ENCODE peak calls at places on chromosomes 1 and 21, in four cellular contexts. One of them, this sample, is unnamed.

GRCh38 chr1:243343970-243344749 is 88.3 kb downstream of the SDCCAG8 start:
- DNase-seq in HL-60: peak
- DNase-seq in K562: peak
- DNase-seq in GM12878: peak
- DNase-seq in this sample: no peak

GRCh38 chr21:42364304-42364865 is 1.9 kb downstream of the TFF1 start:
- DNase-seq in HL-60: no peak
- DNase-seq in K562: no peak
- DNase-seq in GM12878: no peak
- DNase-seq in this sample: no peak

GRCh38 chr1:113675299-113675698 is 84.0 kb downstream of the PHTF1 start:
- DNase-seq in HL-60: no peak
- DNase-seq in K562: no peak
- DNase-seq in GM12878: no peak
- DNase-seq in this sample: no peak

GRCh38 chr1:38038836-38039235 is 7.8 kb downstream of the POU3F1 start:
- DNase-seq in HL-60: no peak
- DNase-seq in K562: no peak
- DNase-seq in GM12878: no peak
- DNase-seq in this sample: no peak

GRCh38 chr21:18549214-18549905 is 145.8 kb upstream of the TMPRSS15 start:
- DNase-seq in HL-60: no peak
- DNase-seq in K562: no peak
- DNase-seq in GM12878: no peak
- DNase-seq in this sample: no peak

GRCh38 chr1:53696990-53697389 is 42.0 kb downstream of the GLIS1 start:
- DNase-seq in HL-60: no peak
- DNase-seq in K562: no peak
- DNase-seq in GM12878: no peak
- DNase-seq in this sample: no peak

GRCh38 chr21:45868086-45868485 is 113.5 kb upstream of the COL6A1 start:
- DNase-seq in HL-60: no peak
- DNase-seq in K562: no peak
- DNase-seq in GM12878: no peak
- DNase-seq in this sample: no peak

GRCh38 chr1:99728494-99729235 is 37.8 kb downstream of the FRRS1 start:
- DNase-seq in HL-60: peak
- DNase-seq in K562: peak
- DNase-seq in GM12878: no peak
- DNase-seq in this sample: no peak

GRCh38 chr1:165943198-165943597 is 115.8 kb downstream of the UCK2 start:
- DNase-seq in HL-60: no peak
- DNase-seq in K562: no peak
- DNase-seq in GM12878: no peak
- DNase-seq in this sample: peak

GRCh38 chr1:16418823-16419425 is 18.3 kb downstream of the SPATA21 start:
- DNase-seq in HL-60: no peak
- DNase-seq in K562: no peak
- DNase-seq in GM12878: no peak
- DNase-seq in this sample: no peak

GRCh38 chr1:169584483-169585144 is 1.7 kb downstream of the F5 start:
- DNase-seq in HL-60: no peak
- DNase-seq in K562: no peak
- DNase-seq in GM12878: no peak
- DNase-seq in this sample: no peak

GRCh38 chr21:17925900-17926299 is 106.7 kb upstream of the C21orf91 start:
- DNase-seq in HL-60: no peak
- DNase-seq in K562: no peak
- DNase-seq in GM12878: no peak
- DNase-seq in this sample: no peak

GRCh38 chr1:62325076-62325475 is 5.8 kb upstream of the KANK4 start:
- DNase-seq in HL-60: no peak
- DNase-seq in K562: no peak
- DNase-seq in GM12878: no peak
- DNase-seq in this sample: no peak

GRCh38 chr1:85607126-85607912 is 26.8 kb downstream of the CCN1 start:
- DNase-seq in HL-60: no peak
- DNase-seq in K562: no peak
- DNase-seq in GM12878: no peak
- DNase-seq in this sample: no peak

GRCh38 chr1:16172964-16173446 is 17.1 kb upstream of the EPHA2 start:
- DNase-seq in HL-60: no peak
- DNase-seq in K562: peak
- DNase-seq in GM12878: no peak
- DNase-seq in this sample: no peak

GRCh38 chr1:169941982-169942830 is 48.5 kb upstream of the SCYL3 start:
- DNase-seq in HL-60: no peak
- DNase-seq in K562: no peak
- DNase-seq in GM12878: no peak
- DNase-seq in this sample: no peak

GRCh38 chr1:58047265-58047858 is 499.2 kb downstream of the OMA1 start:
- DNase-seq in HL-60: peak
- DNase-seq in K562: peak
- DNase-seq in GM12878: no peak
- DNase-seq in this sample: peak

GRCh38 chr1:76075188-76075489 is 593 bp downstream of the ST6GALNAC3 start:
- DNase-seq in HL-60: no peak
- DNase-seq in K562: no peak
- DNase-seq in GM12878: no peak
- DNase-seq in this sample: no peak

GRCh38 chr1:56248138-56248537 is 331.2 kb downstream of the PLPP3 start:
- DNase-seq in HL-60: no peak
- DNase-seq in K562: no peak
- DNase-seq in GM12878: no peak
- DNase-seq in this sample: no peak

GRCh38 chr1:12173631-12174121 is 6.9 kb downstream of the TNFRSF1B start:
- DNase-seq in HL-60: peak
- DNase-seq in K562: peak
- DNase-seq in GM12878: no peak
- DNase-seq in this sample: no peak

GRCh38 chr1:87826639-87827345 is 498.1 kb downstream of the LMO4 start:
- DNase-seq in HL-60: peak
- DNase-seq in K562: peak
- DNase-seq in GM12878: peak
- DNase-seq in this sample: no peak

GRCh38 chr1:205424881-205425635 is 3.2 kb upstream of the LEMD1 start:
- DNase-seq in HL-60: no peak
- DNase-seq in K562: no peak
- DNase-seq in GM12878: no peak
- DNase-seq in this sample: no peak

GRCh38 chr1:204530932-204531331 is 14.7 kb downstream of the MDM4 start:
- DNase-seq in HL-60: no peak
- DNase-seq in K562: no peak
- DNase-seq in GM12878: peak
- DNase-seq in this sample: no peak

GRCh38 chr1:246295968-246296367 is 211.1 kb downstream of the SMYD3 start:
- DNase-seq in HL-60: no peak
- DNase-seq in K562: no peak
- DNase-seq in GM12878: no peak
- DNase-seq in this sample: no peak

GRCh38 chr21:20997633-20998455 is at the start of gene NCAM2:
- DNase-seq in HL-60: peak
- DNase-seq in K562: peak
- DNase-seq in GM12878: no peak
- DNase-seq in this sample: peak

GRCh38 chr21:27572681-27573080 is 605.8 kb upstream of the ADAMTS5 start:
- DNase-seq in HL-60: no peak
- DNase-seq in K562: no peak
- DNase-seq in GM12878: no peak
- DNase-seq in this sample: no peak

GRCh38 chr1:201585901-201586300 is 47.0 kb downstream of the NAV1 start:
- DNase-seq in HL-60: no peak
- DNase-seq in K562: no peak
- DNase-seq in GM12878: no peak
- DNase-seq in this sample: no peak

GRCh38 chr21:35051287-35051818 is 2.3 kb upstream of the RUNX1 start:
- DNase-seq in HL-60: peak
- DNase-seq in K562: peak
- DNase-seq in GM12878: no peak
- DNase-seq in this sample: peak
- TF ChIP-seq SPI1 in HL-60: peak
- TF ChIP-seq SPI1 in K562: no peak
- TF ChIP-seq SPI1 in GM12878: no peak
- TF ChIP-seq SPI1 in this sample: no peak

GRCh38 chr1:231338270-231339128 is at the start of gene SPRTN:
- DNase-seq in HL-60: no peak
- DNase-seq in K562: peak
- DNase-seq in GM12878: no peak
- DNase-seq in this sample: peak
- TF ChIP-seq SPI1 in HL-60: no peak
- TF ChIP-seq SPI1 in K562: no peak
- TF ChIP-seq SPI1 in GM12878: no peak
- TF ChIP-seq SPI1 in this sample: no peak

GRCh38 chr1:69835924-69836323 is 268.2 kb downstream of the LRRC7 start:
- DNase-seq in HL-60: no peak
- DNase-seq in K562: no peak
- DNase-seq in GM12878: no peak
- DNase-seq in this sample: no peak

DNA sequence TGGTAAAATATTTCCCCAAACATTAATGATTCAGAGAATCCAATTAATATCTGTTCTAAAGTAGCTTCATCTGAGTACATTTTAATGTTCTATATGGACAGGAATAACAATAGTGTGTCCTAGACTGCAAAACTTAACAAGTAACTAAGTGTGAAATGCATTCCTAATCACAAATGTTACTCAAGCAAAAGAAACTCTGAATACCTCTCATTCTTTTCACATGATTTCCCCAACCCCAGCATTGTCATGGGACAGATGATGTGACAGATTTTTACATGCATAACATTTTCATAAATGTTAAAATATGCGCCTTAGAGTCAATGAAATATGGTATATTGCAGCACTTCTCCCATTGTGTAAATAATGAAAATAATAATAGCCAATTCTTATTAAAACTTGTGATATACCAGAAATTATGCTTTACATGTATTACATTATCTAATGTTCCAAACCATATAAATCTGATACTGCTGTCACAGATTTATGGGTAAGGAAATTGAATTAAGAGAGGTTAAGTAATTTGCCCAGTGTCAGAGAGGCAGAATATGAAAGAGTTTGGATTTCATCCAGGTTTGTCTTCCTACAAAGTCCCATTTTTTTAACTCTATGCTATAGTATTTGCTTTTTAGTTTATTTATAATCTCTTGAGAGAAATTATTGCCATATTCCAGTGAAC is 269.4 kb downstream of the LRRC7 start:
- DNase-seq in HL-60: no peak
- DNase-seq in K562: no peak
- DNase-seq in GM12878: no peak
- DNase-seq in this sample: no peak
- TF ChIP-seq SPI1 in HL-60: no peak
- TF ChIP-seq SPI1 in K562: no peak
- TF ChIP-seq SPI1 in GM12878: no peak
- TF ChIP-seq SPI1 in this sample: no peak

DNA sequence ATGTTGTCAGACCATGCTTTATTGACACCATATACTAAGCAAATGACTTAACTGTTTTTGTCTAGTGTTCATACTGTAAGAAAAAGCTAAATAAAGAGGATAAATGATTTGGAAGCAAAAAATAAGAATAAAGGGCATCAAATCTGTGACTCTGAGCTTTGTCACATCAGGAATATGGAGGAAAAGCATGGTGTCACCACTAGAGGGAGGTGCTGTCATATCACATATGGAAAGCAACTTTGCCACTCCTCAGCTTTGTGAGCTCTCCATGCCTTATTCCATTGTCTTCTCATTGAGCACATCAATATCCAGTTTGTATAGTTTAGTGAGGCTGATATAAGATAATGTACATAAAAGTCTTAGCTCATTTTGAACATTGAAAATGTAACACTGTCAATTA is 20.8 kb upstream of the GBP1 start:
- DNase-seq in HL-60: no peak
- DNase-seq in K562: peak
- DNase-seq in GM12878: no peak
- DNase-seq in this sample: no peak
- TF ChIP-seq SPI1 in HL-60: no peak
- TF ChIP-seq SPI1 in K562: no peak
- TF ChIP-seq SPI1 in GM12878: no peak
- TF ChIP-seq SPI1 in this sample: no peak

DNA sequence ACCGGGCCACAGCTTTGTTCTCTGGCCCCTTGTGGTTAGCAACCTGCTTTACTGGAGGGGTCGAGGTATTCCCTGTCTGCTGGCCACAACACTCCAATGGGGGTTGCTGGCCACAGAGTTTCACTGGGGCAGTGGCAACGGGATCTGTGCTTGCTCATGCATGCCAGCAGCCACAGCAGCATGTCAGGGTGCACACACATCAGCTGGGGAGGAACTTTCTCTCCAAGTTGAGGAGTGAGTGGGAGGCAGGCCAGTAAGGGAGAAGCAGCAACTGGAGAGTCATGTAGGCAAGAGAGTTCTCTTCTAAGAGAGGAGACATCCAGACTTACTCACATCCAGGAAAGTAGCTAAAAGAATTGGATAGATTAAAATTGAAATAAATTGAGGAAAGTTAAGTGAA is 38.0 kb downstream of the SAMD13 start:
- DNase-seq in HL-60: no peak
- DNase-seq in K562: no peak
- DNase-seq in GM12878: no peak
- DNase-seq in this sample: no peak
- TF ChIP-seq SPI1 in HL-60: no peak
- TF ChIP-seq SPI1 in K562: no peak
- TF ChIP-seq SPI1 in GM12878: no peak
- TF ChIP-seq SPI1 in this sample: no peak

DNA sequence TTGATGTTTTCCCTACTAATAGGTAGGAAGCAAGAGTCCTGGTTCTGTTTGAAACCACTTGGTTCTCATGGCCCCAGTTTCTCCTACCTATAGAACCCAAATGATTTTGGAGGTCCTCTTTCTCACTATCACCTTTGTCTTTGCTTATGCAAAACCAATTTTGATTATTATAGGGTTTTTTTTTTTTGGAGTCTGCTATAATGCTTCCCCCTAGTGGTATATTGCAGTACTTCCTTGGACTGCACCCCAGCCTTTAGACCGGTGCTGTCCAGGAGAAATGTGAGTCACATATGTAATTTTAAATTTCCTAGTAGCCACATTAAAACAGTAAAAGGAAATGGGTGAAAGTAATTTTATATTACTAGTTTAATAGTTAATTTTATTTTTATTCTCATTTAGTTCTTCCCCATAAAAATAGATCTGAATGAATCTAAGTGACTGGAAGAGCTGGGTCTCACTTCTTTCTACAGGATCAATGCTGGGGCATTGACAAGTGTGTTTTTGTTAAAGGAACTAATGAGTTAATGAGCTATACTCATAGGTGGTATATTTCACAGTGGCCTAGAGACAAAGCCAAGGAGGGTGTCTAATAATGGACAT is 10.6 kb downstream of the FCMR start:
- DNase-seq in HL-60: no peak
- DNase-seq in K562: peak
- DNase-seq in GM12878: no peak
- DNase-seq in this sample: no peak
- TF ChIP-seq SPI1 in HL-60: no peak
- TF ChIP-seq SPI1 in K562: no peak
- TF ChIP-seq SPI1 in GM12878: no peak
- TF ChIP-seq SPI1 in this sample: no peak